ENCODE peak calls at places on chromosomes 5 and 9, in five cellular contexts. W, I, R, X and O are unnamed samples.

GRCh38 chr9:2596003-2596402 is 25.6 kb upstream of the VLDLR start:
- DNase-seq in W (no peak), I (no peak), R (no peak), X (no peak), O (no peak)

GRCh38 chr5:150658699-150659265 is 2.3 kb upstream of the MYOZ3 start:
- DNase-seq in W (no peak), I (no peak), R (no peak), X (no peak), O (no peak)

GRCh38 chr9:74942801-74943200 is 9.9 kb downstream of the C9orf40 start:
- DNase-seq in W (no peak), I (peak), R (no peak), X (peak), O (no peak)

GRCh38 chr5:126769703-126770102 is 7.2 kb upstream of the LMNB1 start:
- DNase-seq in W (no peak), I (no peak), R (no peak), X (no peak), O (no peak)

GRCh38 chr5:107499237-107499636 is 171.5 kb downstream of the EFNA5 start:
- DNase-seq in W (no peak), I (no peak), R (no peak), X (no peak), O (no peak)

GRCh38 chr5:87359106-87359505 is 53.6 kb downstream of the CCNH start:
- DNase-seq in W (no peak), I (no peak), R (no peak), X (no peak), O (no peak)

GRCh38 chr5:82355921-82356454 is 77.8 kb upstream of the RPS23 start:
- DNase-seq in W (no peak), I (peak), R (no peak), X (no peak), O (no peak)

GRCh38 chr5:88826959-88827585 is 55.9 kb downstream of the MEF2C start:
- DNase-seq in W (peak), I (peak), R (no peak), X (peak), O (peak)

GRCh38 chr9:121780641-121781040 is 129.2 kb downstream of the DAB2IP start:
- DNase-seq in W (no peak), I (no peak), R (no peak), X (no peak), O (no peak)

DNA sequence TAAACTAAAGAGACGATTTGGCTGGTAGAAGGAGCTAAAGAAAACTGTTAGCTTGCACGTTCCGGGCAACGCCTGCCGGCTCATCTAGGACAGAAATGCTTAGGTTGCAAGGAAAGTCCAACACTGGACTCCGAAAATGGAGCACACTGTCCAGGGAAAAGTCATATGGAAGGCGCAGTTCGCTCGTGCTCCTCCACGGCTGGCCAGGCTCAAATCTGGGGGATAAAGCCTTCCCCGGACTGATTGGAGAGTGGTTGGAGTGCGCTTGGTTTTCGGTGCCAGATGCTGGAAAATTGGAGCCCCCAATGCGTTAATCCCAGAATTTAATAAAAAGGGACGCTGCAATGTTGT is 947 bp downstream of the CDH6 start:
- DNase-seq in W (no peak), I (peak), R (no peak), X (no peak), O (no peak)
- H3K4me3 ChIP-seq in W (no peak), I (peak), R (peak), X (no peak), O (no peak)

DNA sequence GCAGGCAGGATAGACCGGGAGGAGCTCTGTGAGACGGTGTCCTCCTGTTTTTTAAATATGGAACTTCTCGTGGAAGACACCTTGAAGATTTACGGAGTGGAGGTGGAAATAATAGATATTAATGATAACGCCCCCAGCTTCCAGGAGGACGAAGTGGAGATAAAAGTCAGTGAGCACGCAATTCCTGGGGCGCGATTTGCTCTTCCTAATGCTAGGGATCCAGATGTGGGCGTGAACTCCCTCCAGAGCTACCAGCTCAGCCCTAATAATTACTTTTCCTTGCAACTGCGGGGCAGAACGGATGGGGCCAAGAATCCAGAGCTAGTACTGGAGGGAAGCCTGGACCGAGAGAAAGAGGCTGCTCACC is 621 bp downstream of the PCDHGA11 start:
- DNase-seq in W (no peak), I (no peak), R (no peak), X (no peak), O (no peak)
- H3K4me3 ChIP-seq in W (no peak), I (peak), R (no peak), X (peak), O (peak)

DNA sequence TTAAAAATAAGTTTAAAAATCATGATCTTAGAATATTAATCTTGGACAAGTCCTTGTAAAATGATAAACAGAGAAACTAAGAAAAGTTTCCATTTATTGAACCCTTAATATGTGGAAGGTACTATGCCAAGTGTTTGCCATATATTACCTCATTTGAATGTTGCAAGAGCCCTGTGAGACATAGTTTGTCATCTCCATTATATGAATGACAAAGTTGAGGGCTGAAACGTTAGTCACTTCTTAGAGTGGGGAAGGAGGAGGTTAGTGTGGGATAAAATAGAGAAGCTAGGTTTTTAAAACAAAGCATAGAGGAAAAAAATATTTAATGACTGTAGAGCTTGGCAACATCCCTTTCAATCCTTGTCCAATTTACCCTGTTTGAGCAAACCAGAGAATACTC is 2.0 kb downstream of the TNC start:
- DNase-seq in W (no peak), I (peak), R (no peak), X (no peak), O (no peak)
- H3K4me3 ChIP-seq in W (no peak), I (peak), R (peak), X (no peak), O (no peak)

GRCh38 chr5:135578685-135579341 is at the start of gene CXCL14:
- DNase-seq in W (peak), I (peak), R (no peak), X (no peak), O (no peak)
- H3K4me3 ChIP-seq in W (no peak), I (peak), R (no peak), X (no peak), O (no peak)

DNA sequence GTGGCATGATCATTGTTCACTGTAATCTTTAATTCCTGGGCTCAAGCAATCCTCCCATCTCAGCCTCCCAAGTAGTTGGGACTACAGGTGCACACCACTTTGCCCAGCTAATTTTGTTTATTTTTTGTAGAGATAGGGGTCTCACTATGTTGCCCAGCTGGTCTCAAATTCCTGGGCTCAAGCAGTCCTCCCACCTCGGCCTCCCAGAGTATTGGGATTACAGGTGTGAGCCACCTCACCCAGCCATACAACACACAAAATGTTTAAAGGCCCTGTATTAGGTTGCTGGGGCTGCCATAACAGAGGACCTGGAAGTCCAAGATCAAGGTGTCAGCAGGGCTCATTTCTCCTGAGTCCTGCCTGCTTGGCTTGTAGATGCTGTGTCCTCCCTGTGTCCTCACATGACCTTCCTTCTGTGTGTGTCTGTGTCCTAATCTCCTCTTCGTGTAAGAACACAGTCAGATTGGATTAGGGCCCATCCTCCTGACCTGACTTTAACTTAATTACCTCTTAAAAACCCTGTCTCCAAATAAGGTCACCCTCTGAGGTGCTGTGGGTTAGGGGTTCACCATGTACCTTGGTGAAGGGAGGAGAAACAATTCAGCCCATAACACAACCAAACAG is 5.4 kb downstream of the UBE2QL1 start:
- DNase-seq in W (no peak), I (no peak), R (no peak), X (no peak), O (no peak)
- H3K4me3 ChIP-seq in W (no peak), I (no peak), R (no peak), X (no peak), O (no peak)

GRCh38 chr5:39074009-39074886 is at the start of gene RICTOR:
- DNase-seq in W (peak), I (peak), R (no peak), X (peak), O (peak)

GRCh38 chr5:39079147-39079546 is 4.9 kb upstream of the RICTOR start:
- DNase-seq in W (no peak), I (no peak), R (no peak), X (no peak), O (no peak)

GRCh38 chr5:39073759-39074008 is 515 bp downstream of the RICTOR start:
- DNase-seq in W (no peak), I (no peak), R (no peak), X (no peak), O (no peak)

GRCh38 chr5:39076101-39076756 is 2.0 kb upstream of the RICTOR start:
- DNase-seq in W (no peak), I (no peak), R (no peak), X (no peak), O (no peak)

DNA sequence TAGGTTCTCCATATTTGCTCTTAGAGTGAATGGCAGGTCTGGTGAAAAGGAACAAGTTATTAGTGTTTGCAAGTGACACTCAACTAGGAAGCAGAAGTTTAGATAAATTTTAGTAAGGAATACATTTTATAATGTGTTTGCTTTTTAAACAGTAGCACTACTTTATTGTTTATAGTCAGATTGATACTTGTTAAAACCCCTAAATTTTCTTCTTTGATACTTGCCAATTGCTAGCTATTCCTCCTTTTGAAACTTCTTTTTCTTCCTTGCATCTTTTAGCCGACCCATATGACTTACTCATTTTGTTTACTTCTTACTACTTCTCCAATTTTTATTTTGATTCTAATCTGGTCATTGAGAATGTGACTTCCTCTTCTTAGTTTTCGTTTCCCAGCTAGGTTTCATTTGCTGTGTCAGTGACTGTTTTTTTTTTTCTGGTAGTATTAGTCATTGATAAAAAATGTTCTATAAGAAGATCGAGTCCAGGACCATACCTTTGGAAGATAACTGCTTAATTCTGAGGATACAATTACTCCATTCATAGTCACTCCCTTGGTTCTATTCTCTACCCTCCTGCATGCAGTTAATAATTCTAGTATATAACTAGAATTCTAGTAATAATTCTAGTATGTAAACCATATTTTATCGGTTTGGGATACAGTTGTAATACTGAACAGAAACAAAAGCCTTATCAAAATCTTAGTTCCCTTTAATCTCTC is 2.7 kb upstream of the RICTOR start:
- DNase-seq in W (no peak), I (peak), R (no peak), X (no peak), O (no peak)
- H3K4me3 ChIP-seq in W (no peak), I (no peak), R (no peak), X (no peak), O (no peak)

DNA sequence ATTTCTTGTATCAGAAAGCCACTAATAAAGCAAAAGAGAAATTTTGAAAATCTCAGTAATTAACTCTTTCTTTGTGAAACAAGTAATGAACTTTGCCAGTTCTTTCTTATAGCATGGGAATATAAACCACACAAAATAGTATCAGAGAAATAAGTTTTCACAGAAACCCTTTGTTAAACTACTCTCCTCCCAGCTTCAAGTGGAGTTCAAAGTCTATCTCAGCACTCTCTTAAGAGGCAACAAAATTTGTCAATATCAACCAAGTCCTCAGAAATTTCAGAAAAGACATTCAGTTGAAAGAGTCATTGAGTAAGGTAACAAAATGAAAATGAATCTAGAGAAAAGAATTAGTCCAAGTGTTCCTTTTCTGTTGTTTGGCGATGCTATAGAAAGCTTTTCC is 89.3 kb downstream of the NTRK2 start:
- DNase-seq in W (no peak), I (no peak), R (no peak), X (no peak), O (no peak)
- H3K4me3 ChIP-seq in W (no peak), I (no peak), R (no peak), X (no peak), O (no peak)

DNA sequence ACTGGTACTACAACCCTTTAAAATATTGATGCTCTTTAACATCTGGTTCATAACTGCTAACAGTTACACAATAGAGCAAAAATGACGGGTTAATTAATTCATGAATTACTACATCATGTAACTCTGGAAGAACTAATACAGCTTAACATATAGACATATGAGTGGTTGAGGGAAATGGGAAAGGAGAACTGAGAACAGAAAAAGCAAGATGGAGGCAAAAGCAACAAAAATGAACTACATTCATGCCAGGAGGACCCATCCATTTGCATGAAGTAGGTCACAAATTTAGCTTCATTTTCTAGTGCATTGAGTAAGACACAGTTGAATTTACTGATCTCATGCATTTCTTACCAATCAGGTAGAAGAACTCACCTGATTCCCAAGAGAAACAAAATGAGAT is 61.8 kb downstream of the C9 start:
- DNase-seq in W (no peak), I (no peak), R (no peak), X (peak), O (peak)
- H3K4me3 ChIP-seq in W (no peak), I (no peak), R (no peak), X (no peak), O (no peak)

GRCh38 chr5:132272341-132273210 is 15.1 kb downstream of the PDLIM4 start:
- DNase-seq in W (peak), I (no peak), R (peak), X (no peak), O (no peak)
- H3K4me3 ChIP-seq in W (no peak), I (no peak), R (no peak), X (no peak), O (no peak)